ENCODE peak calls at places on chromosomes 16 and 17, in five cellular contexts. S is RCC 7860, N is T47D, I is amygdala, B is epithelial cell of esophagus. J is an unnamed sample.

GRCh38 chr17:50681260-50682200 is 26.2 kb downstream of the ANKRD40 start:
- DNase-seq in S (peak; percentile 57), N (peak; percentile 81), I (no peak), B (peak; percentile 81), J (peak; percentile 86)

GRCh38 chr16:1638757-1639156 is 26.6 kb downstream of the CRAMP1 start:
- DNase-seq in S (no peak), N (no peak), I (no peak), B (no peak), J (no peak)

GRCh38 chr16:54651440-54651839 is 279.2 kb upstream of the IRX5 start:
- DNase-seq in S (no peak), N (no peak), I (no peak), B (no peak), J (no peak)

GRCh38 chr17:32755045-32755805 is 121.7 kb downstream of the MYO1D start:
- DNase-seq in S (peak; percentile 58), N (peak; percentile 26), I (no peak), B (peak; percentile 71), J (peak; percentile 64)

GRCh38 chr17:3004925-3005324 is 58.5 kb downstream of the OR1D5 start:
- DNase-seq in S (no peak), N (no peak), I (peak; percentile 32), B (no peak), J (no peak)

GRCh38 chr16:67613808-67614207 is 31.1 kb upstream of the CARMIL2 start:
- DNase-seq in S (no peak), N (no peak), I (no peak), B (peak; percentile 23), J (no peak)

GRCh38 chr16:27253526-27253930 is 15.0 kb downstream of the NSMCE1 start:
- DNase-seq in S (peak; percentile 78), N (no peak), I (no peak), B (peak; percentile 81), J (peak; percentile 93)

GRCh38 chr16:68737046-68737729 is at the start of gene CDH1:
- DNase-seq in S (no peak), N (peak; percentile 99), I (peak; percentile 26), B (peak; percentile 96), J (no peak)

GRCh38 chr16:72637306-72637705 is 410.6 kb downstream of the ZFHX3 start:
- DNase-seq in S (peak; percentile 81), N (no peak), I (no peak), B (peak; percentile 85), J (peak; percentile 62)

GRCh38 chr16:1525871-1526607 is 7.4 kb upstream of the TMEM204 start:
- DNase-seq in S (no peak), N (no peak), I (no peak), B (no peak), J (no peak)

GRCh38 chr17:28686296-28686695 is 24.3 kb downstream of the SUPT6H start:
- DNase-seq in S (no peak), N (no peak), I (no peak), B (no peak), J (no peak)

GRCh38 chr16:70553175-70553574 is 29.6 kb downstream of the SF3B3 start:
- DNase-seq in S (no peak), N (no peak), I (no peak), B (peak; percentile 49), J (no peak)

GRCh38 chr17:40018211-40019121 is 3.2 kb downstream of the CSF3 start:
- DNase-seq in S (no peak), N (peak; percentile 7), I (no peak), B (no peak), J (no peak)

GRCh38 chr16:66070140-66070887 is 296.2 kb upstream of the CDH5 start:
- DNase-seq in S (no peak), N (no peak), I (no peak), B (no peak), J (no peak)

GRCh38 chr16:56866955-56867830 is 2.2 kb downstream of the SLC12A3 start:
- DNase-seq in S (peak; percentile 25), N (peak; percentile 44), I (no peak), B (peak; percentile 69), J (peak; percentile 40)

GRCh38 chr16:49469323-49469670 is 95.7 kb downstream of the C16orf78 start:
- DNase-seq in S (no peak), N (no peak), I (no peak), B (no peak), J (no peak)

GRCh38 chr17:43805117-43805516 is 24.9 kb downstream of the CFAP97D1 start:
- DNase-seq in S (no peak), N (no peak), I (no peak), B (no peak), J (no peak)

GRCh38 chr16:53821487-53821886 is 117.5 kb downstream of the FTO start:
- DNase-seq in S (peak; percentile 79), N (no peak), I (no peak), B (peak; percentile 60), J (peak; percentile 67)